ENCODE peak calls at places on chromosomes 11 and 22, in eight cellular contexts. X is Calu3, B is osteocyte, T is GM23338, Z is AG04450, C is endothelial cell, M is cardiac fibroblast, P is Panc1. R is an unnamed sample.

GRCh38 chr11:121672630-121673487 is 220.1 kb upstream of the SORL1-AS1 start:
- DNase-seq in X (no peak), T (no peak), C (no peak), Z (no peak), M (peak), B (no peak), P (no peak), R (no peak)

GRCh38 chr22:27297125-27297524 is 504.4 kb downstream of the MN1 start:
- DNase-seq in C (no peak), M (no peak), Z (no peak), B (no peak), P (no peak), T (no peak), X (no peak), R (no peak)

GRCh38 chr22:37630839-37631435 is 8.5 kb upstream of the SH3BP1 start:
- DNase-seq in M (peak), B (no peak), X (no peak), T (no peak), C (no peak), Z (no peak), P (no peak), R (no peak)

GRCh38 chr22:19530751-19531150 is 6.5 kb upstream of the CLDN5 start:
- DNase-seq in M (no peak), Z (no peak), C (no peak), P (no peak), X (no peak), T (no peak), B (no peak), R (no peak)

GRCh38 chr11:10878408-10879214 is 20.8 kb upstream of the ZBED5 start:
- DNase-seq in Z (peak), C (no peak), M (peak), X (peak), P (no peak), T (peak), B (no peak), R (no peak)

GRCh38 chr11:58616594-58616993 is 5.9 kb upstream of the CNTF start:
- DNase-seq in T (no peak), P (no peak), M (peak), X (no peak), B (no peak), C (no peak), Z (peak), R (no peak)

GRCh38 chr11:116835042-116835772 is 2.2 kb downstream of the APOA1 start:
- DNase-seq in T (peak), C (no peak), P (no peak), X (no peak), Z (no peak), M (no peak), B (no peak), R (no peak)

GRCh38 chr22:33404723-33405122 is 346.5 kb upstream of the SYN3 start:
- DNase-seq in B (no peak), T (no peak), C (no peak), Z (no peak), M (no peak), X (no peak), P (no peak), R (no peak)

GRCh38 chr22:19970479-19971275 is 29.1 kb upstream of the TXNRD2 start:
- DNase-seq in C (peak), Z (no peak), P (no peak), T (peak), X (peak), B (no peak), M (peak), R (peak)

GRCh38 chr11:113274708-113275582 is 39.4 kb upstream of the TTC12 start:
- DNase-seq in B (no peak), T (peak), X (peak), Z (no peak), C (peak), M (no peak), P (no peak), R (peak)

GRCh38 chr11:29518389-29519174 is 498.2 kb downstream of the KCNA4 start:
- DNase-seq in T (peak), B (no peak), X (no peak), C (no peak), M (peak), P (no peak), Z (no peak), R (no peak)
- TF ChIP-seq CTCF in T (peak), B (no peak), X (no peak), C (no peak), M (peak), P (no peak), Z (no peak), R (peak)

GRCh38 chr11:129018991-129019390 is 76.3 kb upstream of the TP53AIP1 start:
- DNase-seq in T (peak), M (no peak), Z (no peak), C (no peak), B (no peak), X (no peak), P (no peak), R (no peak)
- TF ChIP-seq CTCF in T (peak), M (no peak), Z (no peak), C (no peak), B (no peak), X (no peak), P (no peak), R (no peak)

GRCh38 chr22:22550789-22551434 is 8.2 kb downstream of the PRAME start:
- DNase-seq in P (no peak), T (no peak), Z (no peak), B (no peak), M (no peak), C (no peak), X (no peak), R (no peak)
- TF ChIP-seq CTCF in P (no peak), T (no peak), Z (no peak), B (no peak), M (no peak), C (no peak), X (no peak), R (no peak)

DNA sequence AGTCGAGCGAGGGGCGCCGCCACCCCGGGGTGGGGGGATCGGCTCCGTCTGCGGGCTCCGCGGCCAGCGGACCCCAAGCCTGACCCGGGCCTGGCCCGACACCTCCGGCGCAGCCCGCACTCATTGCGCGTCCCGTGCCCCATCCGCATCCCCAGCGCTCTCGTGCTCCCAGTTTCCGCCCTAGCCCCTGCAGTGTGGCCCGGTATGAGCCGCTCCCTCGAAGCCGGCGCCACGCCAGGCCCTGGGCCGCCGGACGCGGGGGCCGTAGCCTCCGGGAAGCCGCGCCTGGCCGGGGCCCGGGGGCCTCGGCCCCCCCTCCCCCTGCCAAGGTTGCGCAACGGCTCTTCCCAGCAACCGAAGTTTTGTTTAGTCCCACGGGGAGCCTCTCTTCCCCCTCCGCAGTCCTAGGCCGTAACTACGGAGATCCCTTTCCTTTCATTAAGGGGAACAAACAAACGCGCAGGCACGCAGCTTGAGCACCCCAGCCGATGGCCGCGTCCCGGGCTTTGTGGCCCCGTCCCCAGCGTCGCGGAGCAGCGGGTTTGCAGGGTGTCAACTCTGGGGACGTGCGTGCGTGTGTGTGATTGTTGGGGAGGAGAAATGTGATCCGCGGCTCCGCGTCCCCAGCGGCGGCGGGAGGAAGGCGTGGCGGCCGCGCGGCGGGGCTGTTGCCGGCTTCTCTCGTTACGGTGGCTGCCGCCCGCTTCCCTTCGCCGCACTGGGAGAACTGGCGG is 883 bp downstream of the HIPK3 start:
- DNase-seq in T (peak), C (peak), Z (peak), P (peak), X (peak), B (peak), M (peak), R (peak)
- TF ChIP-seq CTCF in T (peak), C (no peak), Z (peak), P (peak), X (no peak), B (peak), M (peak), R (no peak)

DNA sequence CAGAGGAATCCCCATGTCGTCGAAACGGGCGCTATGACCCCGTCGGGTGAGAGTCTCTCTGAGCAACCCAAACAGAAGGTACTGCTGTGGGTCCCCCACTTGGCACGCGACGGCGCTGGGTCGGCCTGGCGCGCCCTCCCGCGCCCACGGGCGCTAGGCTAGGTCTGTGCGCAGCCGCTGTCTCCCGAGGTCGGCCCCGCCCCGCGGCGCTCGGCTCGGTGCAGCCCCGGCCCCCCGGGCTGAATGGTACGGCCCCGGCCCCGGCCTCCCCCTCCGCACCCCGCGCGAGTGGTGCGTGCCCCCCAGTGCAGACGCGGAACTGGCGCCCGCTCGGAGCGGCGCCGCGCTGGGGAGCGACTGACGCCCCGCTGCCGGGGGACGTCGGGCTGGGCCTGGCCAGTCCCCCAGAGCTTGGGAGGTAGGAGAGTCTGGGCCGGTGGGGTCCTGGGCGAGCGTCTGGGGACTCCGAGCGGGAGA is at the start of gene MADD:
- DNase-seq in Z (peak), X (peak), B (peak), T (peak), P (no peak), M (peak), C (peak), R (peak)
- TF ChIP-seq CTCF in Z (no peak), X (no peak), B (no peak), T (no peak), P (no peak), M (no peak), C (no peak), R (no peak)

R was measured in nephron progenitor cell.